ENCODE peak calls at places on chromosome 14, in eight cellular contexts. G is effector memory CD4-positive, alpha-beta T cell; P is psoas muscle; W is IMR-90; S is AG04450; Z is right lobe of liver; Q is K562; K is CD4-positive, alpha-beta T cell. J is an unnamed sample.

GRCh38 chr14:50531595-50532501 is 521 bp downstream of the MAP4K5 start:
- DNase-seq in S (no peak), K (peak; percentile 11), P (peak; percentile 74), Q (no peak), G (peak; percentile 2), W (peak; percentile 29), Z (peak; percentile 64), J (peak; percentile 45)

GRCh38 chr14:59305836-59306555 is 117.5 kb downstream of the DAAM1 start:
- DNase-seq in Q (no peak), P (no peak), S (no peak), W (peak; percentile 84), Z (no peak), G (no peak), K (no peak), J (no peak)

GRCh38 chr14:52446355-52446754 is 106.0 kb downstream of the TXNDC16 start:
- DNase-seq in S (no peak), Q (no peak), G (no peak), Z (no peak), W (no peak), K (no peak), P (no peak), J (no peak)

GRCh38 chr14:23030936-23031335 is 3.8 kb downstream of the PSMB5 start:
- DNase-seq in Z (no peak), Q (no peak), G (no peak), P (no peak), K (no peak), W (peak; percentile 40), S (no peak), J (no peak)

GRCh38 chr14:96762650-96763049 is 34.5 kb upstream of the VRK1 start:
- DNase-seq in K (no peak), G (no peak), Q (peak; percentile 91), W (peak; percentile 58), S (no peak), P (no peak), Z (no peak), J (no peak)

GRCh38 chr14:69640931-69641330 is 29.5 kb downstream of the SUSD6 start:
- DNase-seq in K (no peak), P (no peak), Z (no peak), W (no peak), Q (no peak), S (no peak), G (no peak), J (no peak)

GRCh38 chr14:29681308-29681707 is 246.3 kb downstream of the PRKD1 start:
- DNase-seq in W (peak; percentile 26), G (no peak), P (no peak), S (no peak), Z (no peak), Q (no peak), K (no peak), J (no peak)

GRCh38 chr14:61750708-61751474 is 11.3 kb upstream of the SNAPC1 start:
- DNase-seq in Z (peak; percentile 78), K (peak; percentile 70), W (peak; percentile 59), G (peak; percentile 63), S (no peak), Q (peak; percentile 76), P (peak; percentile 94), J (peak; percentile 92)

GRCh38 chr14:94635143-94635542 is 23.0 kb downstream of the SERPINA3 start:
- DNase-seq in P (no peak), W (no peak), Z (peak; percentile 2), S (no peak), K (no peak), G (no peak), Q (no peak), J (no peak)

GRCh38 chr14:90671382-90671781 is 144.8 kb downstream of the TTC7B start:
- DNase-seq in W (no peak), Q (no peak), K (no peak), P (no peak), S (no peak), Z (no peak), G (no peak), J (no peak)

GRCh38 chr14:99838555-99839193 is 45.5 kb downstream of the EML1 start:
- DNase-seq in Z (no peak), W (peak; percentile 59), K (no peak), Q (no peak), S (peak; percentile 51), P (no peak), G (no peak), J (no peak)

GRCh38 chr14:32397871-32398640 is 69.0 kb downstream of the AKAP6 start:
- DNase-seq in Q (no peak), P (no peak), G (no peak), K (no peak), W (peak; percentile 44), Z (no peak), S (no peak), J (no peak)
- H3K27ac ChIP-seq in Q (no peak overlapping the region), P (no peak overlapping the region), G (no peak overlapping the region), K (no peak overlapping the region), W (no peak overlapping the region), Z (no peak overlapping the region), S (no peak overlapping the region), J (no peak overlapping the region)

DNA sequence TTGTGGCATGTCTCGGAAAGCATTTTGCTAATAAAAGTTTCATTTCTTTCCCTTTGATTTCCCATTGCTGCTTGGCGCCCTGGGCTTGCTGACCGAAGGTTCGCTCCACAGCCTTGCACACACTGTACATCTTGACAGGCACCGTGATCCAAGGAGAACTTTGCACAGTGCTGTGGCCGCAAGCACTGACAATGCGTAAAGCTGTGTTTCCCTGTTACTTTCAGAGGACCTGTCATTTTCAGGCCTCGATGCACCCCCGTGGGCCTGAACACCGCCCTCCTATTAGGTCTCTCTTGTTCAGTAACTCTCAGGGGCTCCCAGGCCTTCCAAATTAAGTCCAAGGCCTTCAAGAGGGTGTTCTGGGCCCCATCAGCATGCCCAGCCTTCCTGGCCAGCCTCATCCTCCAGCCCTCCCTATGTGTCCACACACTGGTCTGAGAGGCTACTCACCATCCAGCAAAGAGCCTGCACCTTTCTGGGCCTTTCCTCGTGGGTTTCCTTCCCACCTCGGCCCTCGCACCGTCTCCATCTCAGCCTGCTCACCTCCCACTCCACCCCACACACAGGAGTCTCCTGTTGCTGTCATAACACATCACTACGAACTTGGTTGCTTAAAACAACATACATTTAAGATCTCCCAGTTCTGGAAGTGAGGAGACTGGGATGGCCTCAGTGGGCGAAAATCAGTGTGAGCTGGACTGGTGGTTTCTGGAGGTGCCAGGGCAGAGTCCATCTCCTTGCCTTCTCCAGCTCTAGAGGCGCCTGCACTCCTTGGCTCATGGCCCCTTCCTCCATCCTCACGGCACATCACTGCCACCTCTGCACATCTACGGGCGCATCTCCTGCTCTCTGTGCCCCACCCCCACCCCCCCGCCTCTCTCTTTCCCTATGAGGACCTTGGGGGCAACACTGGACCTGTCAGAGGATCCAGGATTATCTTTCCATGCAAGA is 63.1 kb upstream of the DIO3 start:
- DNase-seq in W (no peak), S (no peak), G (no peak), Z (peak; percentile 20), P (no peak), K (no peak), Q (no peak), J (peak; percentile 29)
- H3K27ac ChIP-seq in W (no peak overlapping the region), S (no peak overlapping the region), G (no peak overlapping the region), Z (no peak overlapping the region), P (no peak overlapping the region), K (no peak overlapping the region), Q (no peak overlapping the region), J (no peak overlapping the region)

DNA sequence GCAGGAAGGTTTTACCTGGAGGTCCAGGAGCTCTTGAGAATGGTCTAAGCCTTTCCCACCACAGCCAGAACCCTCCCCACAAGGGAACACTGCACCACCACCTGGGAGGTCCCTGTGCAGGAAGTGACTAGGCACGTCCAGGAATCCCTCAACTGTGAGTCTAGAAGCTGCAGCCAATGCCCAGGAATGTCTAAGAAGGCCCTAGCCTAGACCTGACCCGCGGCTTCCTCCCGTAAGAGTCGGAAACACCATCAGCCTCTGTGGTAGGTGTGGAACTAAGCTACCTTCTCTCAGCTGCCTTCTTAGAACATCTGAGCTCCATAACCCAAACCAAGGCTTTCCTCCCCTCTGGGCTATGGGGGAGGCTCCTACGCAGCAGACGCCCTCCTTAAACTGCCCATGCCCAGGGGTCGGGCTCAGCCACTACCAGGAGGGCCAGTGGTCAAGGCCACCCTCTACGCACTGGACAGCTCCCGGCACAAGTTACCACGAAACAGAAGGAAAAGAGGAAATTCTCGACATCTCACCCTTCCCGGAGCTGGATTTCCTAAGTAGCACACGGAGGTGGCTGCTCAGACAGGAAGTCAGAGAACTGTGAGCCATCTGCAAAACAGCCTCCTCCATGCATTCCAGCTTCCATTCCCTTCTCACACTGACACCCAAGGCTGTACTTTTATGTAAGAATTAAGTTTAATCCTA is 25.5 kb downstream of the ZFYVE21 start:
- DNase-seq in S (no peak), P (no peak), K (no peak), Z (peak; percentile 36), Q (no peak), W (peak; percentile 39), G (no peak), J (peak; percentile 38)
- H3K27ac ChIP-seq in S (no peak overlapping the region), P (no peak overlapping the region), K (no peak overlapping the region), Z (no peak overlapping the region), Q (no peak overlapping the region), W (no peak overlapping the region), G (no peak overlapping the region), J (no peak overlapping the region)

GRCh38 chr14:105423488-105424195 is 4.0 kb downstream of the MTA1 start:
- DNase-seq in S (no peak), W (no peak), P (no peak), Z (no peak), G (no peak), K (no peak), Q (no peak), J (no peak)

GRCh38 chr14:105420141-105420975 is 731 bp downstream of the MTA1 start:
- DNase-seq in S (no peak), Z (no peak), K (no peak), W (no peak), G (no peak), Q (peak; percentile 33), P (no peak), J (no peak)

GRCh38 chr14:105420976-105421674 is 1.5 kb downstream of the MTA1 start:
- DNase-seq in K (no peak), G (no peak), Z (no peak), P (peak; percentile 59), Q (no peak), W (no peak), S (no peak), J (no peak)

GRCh38 chr14:105422695-105423487 is 3.3 kb downstream of the MTA1 start:
- DNase-seq in S (no peak), K (no peak), W (no peak), Z (no peak), P (no peak), G (no peak), Q (no peak), J (no peak)

DNA sequence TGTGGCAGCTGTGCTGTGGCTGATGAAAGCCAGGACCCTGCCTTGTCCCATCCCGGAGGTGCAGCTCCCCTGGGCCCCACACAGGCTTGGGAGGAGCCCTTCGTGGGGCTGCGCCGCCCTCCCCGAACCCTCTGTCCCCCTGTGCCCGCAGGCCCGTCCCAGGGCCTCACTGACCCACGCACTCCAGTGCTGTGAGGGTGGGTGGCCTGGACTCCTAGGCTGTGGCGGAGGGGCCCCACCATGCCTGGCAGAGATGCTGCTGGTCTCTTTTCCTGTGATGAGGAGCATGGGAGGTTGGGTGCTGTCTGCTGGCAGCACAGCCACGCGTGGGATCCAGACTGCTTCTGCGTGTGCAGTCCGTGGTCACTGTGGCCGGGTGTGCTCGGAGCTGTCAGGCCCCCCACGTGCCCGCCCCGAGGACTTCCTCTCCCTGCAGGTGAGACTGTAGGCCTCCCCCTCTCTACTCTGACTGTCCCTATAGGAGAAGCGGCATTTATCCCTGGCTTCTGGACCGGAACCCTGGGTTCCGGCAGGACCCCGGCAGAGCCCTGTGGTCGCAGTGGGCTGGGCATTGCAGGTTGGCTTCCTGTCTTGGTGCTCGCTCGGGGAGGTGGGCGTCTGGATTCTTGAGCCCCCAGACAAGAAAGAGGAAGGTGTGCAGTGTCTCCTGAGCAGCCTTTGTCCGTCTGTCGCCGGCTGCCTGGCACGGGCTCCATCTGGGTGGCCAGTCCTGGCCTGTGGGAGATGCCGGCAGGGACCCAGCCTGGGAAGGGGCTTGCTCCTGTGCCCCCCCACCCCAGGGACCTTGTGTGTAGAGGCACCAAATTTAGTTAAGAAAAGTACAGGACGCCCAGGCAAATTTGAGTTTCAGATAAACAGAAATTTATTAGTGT is 2.3 kb downstream of the MTA1 start:
- DNase-seq in Z (no peak), Q (no peak), K (no peak), P (peak; percentile 51), S (no peak), W (no peak), G (no peak), J (no peak)
- H3K27ac ChIP-seq in Z (no peak overlapping the region), Q (no peak overlapping the region), K (peak overlapping the region; percentile 13), P (no peak overlapping the region), S (no peak overlapping the region), W (no peak overlapping the region), G (no peak overlapping the region), J (peak overlapping the region; percentile 31)

J was measured in Peyer's patch.